ENCODE peak calls at places on chromosome 4, in nine cellular contexts. One of them, this sample, is unnamed.

GRCh38 chr4:72977936-72978485 is 91.5 kb downstream of the COX18 start:
- DNase-seq in Calu3: no peak
- DNase-seq in T follicular helper cell: no peak
- DNase-seq in right lobe of liver: no peak
- DNase-seq in activated CD8-positive, alpha-beta memory T cell treated with anti-CD3 and anti-CD28 coated beads for 24 hours: no peak
- DNase-seq in renal cortical epithelial cell: peak
- DNase-seq in Caco-2: no peak
- DNase-seq in activated CD4-positive, alpha-beta T cell treated with anti-CD3 and anti-CD28 coated beads, Interleukin-2, amount 10 ng/mL, durations not matched to agents 7 days and 5 days: no peak
- DNase-seq in stimulated activated CD4-positive, alpha-beta T cell treated with anti-CD3 and anti-CD28 coated beads, Interleukin-1b, Interleukin-23, amount 100 ng/mL, for 24 hours: no peak
- DNase-seq in this sample: no peak

GRCh38 chr4:169305651-169306050 is 34.9 kb upstream of the SH3RF1 start:
- DNase-seq in activated CD4-positive, alpha-beta T cell treated with anti-CD3 and anti-CD28 coated beads, Interleukin-2, amount 10 ng/mL, durations not matched to agents 7 days and 5 days: no peak
- DNase-seq in T follicular helper cell: no peak
- DNase-seq in Caco-2: no peak
- DNase-seq in stimulated activated CD4-positive, alpha-beta T cell treated with anti-CD3 and anti-CD28 coated beads, Interleukin-1b, Interleukin-23, amount 100 ng/mL, for 24 hours: no peak
- DNase-seq in activated CD8-positive, alpha-beta memory T cell treated with anti-CD3 and anti-CD28 coated beads for 24 hours: no peak
- DNase-seq in renal cortical epithelial cell: peak
- DNase-seq in right lobe of liver: no peak
- DNase-seq in Calu3: no peak
- DNase-seq in this sample: no peak

GRCh38 chr4:99379571-99379970 is 27.0 kb upstream of the ADH1C start:
- DNase-seq in right lobe of liver: no peak
- DNase-seq in stimulated activated CD4-positive, alpha-beta T cell treated with anti-CD3 and anti-CD28 coated beads, Interleukin-1b, Interleukin-23, amount 100 ng/mL, for 24 hours: no peak
- DNase-seq in Calu3: no peak
- DNase-seq in renal cortical epithelial cell: no peak
- DNase-seq in T follicular helper cell: no peak
- DNase-seq in activated CD4-positive, alpha-beta T cell treated with anti-CD3 and anti-CD28 coated beads, Interleukin-2, amount 10 ng/mL, durations not matched to agents 7 days and 5 days: no peak
- DNase-seq in activated CD8-positive, alpha-beta memory T cell treated with anti-CD3 and anti-CD28 coated beads for 24 hours: no peak
- DNase-seq in Caco-2: no peak
- DNase-seq in this sample: no peak

GRCh38 chr4:138259801-138260200 is 17.7 kb upstream of the SLC7A11 start:
- DNase-seq in Calu3: no peak
- DNase-seq in activated CD4-positive, alpha-beta T cell treated with anti-CD3 and anti-CD28 coated beads, Interleukin-2, amount 10 ng/mL, durations not matched to agents 7 days and 5 days: no peak
- DNase-seq in activated CD8-positive, alpha-beta memory T cell treated with anti-CD3 and anti-CD28 coated beads for 24 hours: no peak
- DNase-seq in right lobe of liver: no peak
- DNase-seq in Caco-2: no peak
- DNase-seq in stimulated activated CD4-positive, alpha-beta T cell treated with anti-CD3 and anti-CD28 coated beads, Interleukin-1b, Interleukin-23, amount 100 ng/mL, for 24 hours: no peak
- DNase-seq in T follicular helper cell: no peak
- DNase-seq in renal cortical epithelial cell: peak
- DNase-seq in this sample: no peak

GRCh38 chr4:113739197-113739596 is 22.3 kb downstream of the CAMK2D start:
- DNase-seq in activated CD8-positive, alpha-beta memory T cell treated with anti-CD3 and anti-CD28 coated beads for 24 hours: no peak
- DNase-seq in Caco-2: no peak
- DNase-seq in stimulated activated CD4-positive, alpha-beta T cell treated with anti-CD3 and anti-CD28 coated beads, Interleukin-1b, Interleukin-23, amount 100 ng/mL, for 24 hours: no peak
- DNase-seq in T follicular helper cell: no peak
- DNase-seq in activated CD4-positive, alpha-beta T cell treated with anti-CD3 and anti-CD28 coated beads, Interleukin-2, amount 10 ng/mL, durations not matched to agents 7 days and 5 days: no peak
- DNase-seq in renal cortical epithelial cell: no peak
- DNase-seq in Calu3: no peak
- DNase-seq in right lobe of liver: no peak
- DNase-seq in this sample: no peak

GRCh38 chr4:73452953-73453700 is 17.1 kb downstream of the AFP start:
- DNase-seq in activated CD4-positive, alpha-beta T cell treated with anti-CD3 and anti-CD28 coated beads, Interleukin-2, amount 10 ng/mL, durations not matched to agents 7 days and 5 days: no peak
- DNase-seq in right lobe of liver: no peak
- DNase-seq in Calu3: no peak
- DNase-seq in activated CD8-positive, alpha-beta memory T cell treated with anti-CD3 and anti-CD28 coated beads for 24 hours: no peak
- DNase-seq in Caco-2: peak
- DNase-seq in stimulated activated CD4-positive, alpha-beta T cell treated with anti-CD3 and anti-CD28 coated beads, Interleukin-1b, Interleukin-23, amount 100 ng/mL, for 24 hours: no peak
- DNase-seq in T follicular helper cell: no peak
- DNase-seq in renal cortical epithelial cell: peak
- DNase-seq in this sample: no peak

GRCh38 chr4:21697583-21697982 is 251.0 kb downstream of the KCNIP4 start:
- DNase-seq in Calu3: peak
- DNase-seq in renal cortical epithelial cell: peak
- DNase-seq in right lobe of liver: no peak
- DNase-seq in activated CD4-positive, alpha-beta T cell treated with anti-CD3 and anti-CD28 coated beads, Interleukin-2, amount 10 ng/mL, durations not matched to agents 7 days and 5 days: no peak
- DNase-seq in activated CD8-positive, alpha-beta memory T cell treated with anti-CD3 and anti-CD28 coated beads for 24 hours: no peak
- DNase-seq in Caco-2: peak
- DNase-seq in stimulated activated CD4-positive, alpha-beta T cell treated with anti-CD3 and anti-CD28 coated beads, Interleukin-1b, Interleukin-23, amount 100 ng/mL, for 24 hours: no peak
- DNase-seq in T follicular helper cell: no peak
- DNase-seq in this sample: no peak

GRCh38 chr4:5888706-5889696 is 3.9 kb downstream of the CRMP1 start:
- DNase-seq in right lobe of liver: no peak
- DNase-seq in Calu3: no peak
- DNase-seq in T follicular helper cell: no peak
- DNase-seq in stimulated activated CD4-positive, alpha-beta T cell treated with anti-CD3 and anti-CD28 coated beads, Interleukin-1b, Interleukin-23, amount 100 ng/mL, for 24 hours: no peak
- DNase-seq in activated CD8-positive, alpha-beta memory T cell treated with anti-CD3 and anti-CD28 coated beads for 24 hours: no peak
- DNase-seq in activated CD4-positive, alpha-beta T cell treated with anti-CD3 and anti-CD28 coated beads, Interleukin-2, amount 10 ng/mL, durations not matched to agents 7 days and 5 days: no peak
- DNase-seq in renal cortical epithelial cell: no peak
- DNase-seq in Caco-2: no peak
- DNase-seq in this sample: no peak

GRCh38 chr4:140266958-140267568 is 106.4 kb upstream of the SCOC start:
- DNase-seq in Calu3: no peak
- DNase-seq in right lobe of liver: no peak
- DNase-seq in activated CD4-positive, alpha-beta T cell treated with anti-CD3 and anti-CD28 coated beads, Interleukin-2, amount 10 ng/mL, durations not matched to agents 7 days and 5 days: no peak
- DNase-seq in stimulated activated CD4-positive, alpha-beta T cell treated with anti-CD3 and anti-CD28 coated beads, Interleukin-1b, Interleukin-23, amount 100 ng/mL, for 24 hours: no peak
- DNase-seq in activated CD8-positive, alpha-beta memory T cell treated with anti-CD3 and anti-CD28 coated beads for 24 hours: no peak
- DNase-seq in T follicular helper cell: no peak
- DNase-seq in renal cortical epithelial cell: no peak
- DNase-seq in Caco-2: no peak
- DNase-seq in this sample: no peak

GRCh38 chr4:172952052-172952451 is 216.6 kb upstream of the GALNT7 start:
- DNase-seq in Calu3: no peak
- DNase-seq in renal cortical epithelial cell: no peak
- DNase-seq in right lobe of liver: no peak
- DNase-seq in activated CD8-positive, alpha-beta memory T cell treated with anti-CD3 and anti-CD28 coated beads for 24 hours: no peak
- DNase-seq in T follicular helper cell: no peak
- DNase-seq in Caco-2: no peak
- DNase-seq in stimulated activated CD4-positive, alpha-beta T cell treated with anti-CD3 and anti-CD28 coated beads, Interleukin-1b, Interleukin-23, amount 100 ng/mL, for 24 hours: no peak
- DNase-seq in activated CD4-positive, alpha-beta T cell treated with anti-CD3 and anti-CD28 coated beads, Interleukin-2, amount 10 ng/mL, durations not matched to agents 7 days and 5 days: no peak
- DNase-seq in this sample: no peak

GRCh38 chr4:2914220-2915126 is 48.7 kb downstream of the NOP14 start:
- DNase-seq in Calu3: no peak
- DNase-seq in activated CD4-positive, alpha-beta T cell treated with anti-CD3 and anti-CD28 coated beads, Interleukin-2, amount 10 ng/mL, durations not matched to agents 7 days and 5 days: no peak
- DNase-seq in activated CD8-positive, alpha-beta memory T cell treated with anti-CD3 and anti-CD28 coated beads for 24 hours: no peak
- DNase-seq in stimulated activated CD4-positive, alpha-beta T cell treated with anti-CD3 and anti-CD28 coated beads, Interleukin-1b, Interleukin-23, amount 100 ng/mL, for 24 hours: no peak
- DNase-seq in renal cortical epithelial cell: no peak
- DNase-seq in T follicular helper cell: no peak
- DNase-seq in right lobe of liver: peak
- DNase-seq in Caco-2: no peak
- DNase-seq in this sample: no peak

GRCh38 chr4:90112715-90113114 is 14.5 kb upstream of the CCSER1 start:
- DNase-seq in Caco-2: no peak
- DNase-seq in activated CD8-positive, alpha-beta memory T cell treated with anti-CD3 and anti-CD28 coated beads for 24 hours: no peak
- DNase-seq in stimulated activated CD4-positive, alpha-beta T cell treated with anti-CD3 and anti-CD28 coated beads, Interleukin-1b, Interleukin-23, amount 100 ng/mL, for 24 hours: no peak
- DNase-seq in activated CD4-positive, alpha-beta T cell treated with anti-CD3 and anti-CD28 coated beads, Interleukin-2, amount 10 ng/mL, durations not matched to agents 7 days and 5 days: no peak
- DNase-seq in T follicular helper cell: no peak
- DNase-seq in renal cortical epithelial cell: peak
- DNase-seq in right lobe of liver: no peak
- DNase-seq in Calu3: no peak
- DNase-seq in this sample: no peak

GRCh38 chr4:26907731-26908599 is 47.3 kb downstream of the STIM2 start:
- DNase-seq in Caco-2: no peak
- DNase-seq in activated CD8-positive, alpha-beta memory T cell treated with anti-CD3 and anti-CD28 coated beads for 24 hours: no peak
- DNase-seq in activated CD4-positive, alpha-beta T cell treated with anti-CD3 and anti-CD28 coated beads, Interleukin-2, amount 10 ng/mL, durations not matched to agents 7 days and 5 days: no peak
- DNase-seq in right lobe of liver: no peak
- DNase-seq in T follicular helper cell: no peak
- DNase-seq in renal cortical epithelial cell: no peak
- DNase-seq in stimulated activated CD4-positive, alpha-beta T cell treated with anti-CD3 and anti-CD28 coated beads, Interleukin-1b, Interleukin-23, amount 100 ng/mL, for 24 hours: no peak
- DNase-seq in Calu3: no peak
- DNase-seq in this sample: no peak

GRCh38 chr4:37767546-37767945 is 58.9 kb upstream of the PGM2 start:
- DNase-seq in Caco-2: no peak
- DNase-seq in T follicular helper cell: no peak
- DNase-seq in activated CD4-positive, alpha-beta T cell treated with anti-CD3 and anti-CD28 coated beads, Interleukin-2, amount 10 ng/mL, durations not matched to agents 7 days and 5 days: no peak
- DNase-seq in stimulated activated CD4-positive, alpha-beta T cell treated with anti-CD3 and anti-CD28 coated beads, Interleukin-1b, Interleukin-23, amount 100 ng/mL, for 24 hours: no peak
- DNase-seq in Calu3: peak
- DNase-seq in right lobe of liver: peak
- DNase-seq in renal cortical epithelial cell: peak
- DNase-seq in activated CD8-positive, alpha-beta memory T cell treated with anti-CD3 and anti-CD28 coated beads for 24 hours: no peak
- DNase-seq in this sample: peak

GRCh38 chr4:185700048-185700447 is 111.9 kb downstream of the SORBS2 start:
- DNase-seq in Calu3: no peak
- DNase-seq in activated CD8-positive, alpha-beta memory T cell treated with anti-CD3 and anti-CD28 coated beads for 24 hours: no peak
- DNase-seq in right lobe of liver: no peak
- DNase-seq in activated CD4-positive, alpha-beta T cell treated with anti-CD3 and anti-CD28 coated beads, Interleukin-2, amount 10 ng/mL, durations not matched to agents 7 days and 5 days: no peak
- DNase-seq in stimulated activated CD4-positive, alpha-beta T cell treated with anti-CD3 and anti-CD28 coated beads, Interleukin-1b, Interleukin-23, amount 100 ng/mL, for 24 hours: no peak
- DNase-seq in Caco-2: no peak
- DNase-seq in renal cortical epithelial cell: peak
- DNase-seq in T follicular helper cell: no peak
- DNase-seq in this sample: no peak

GRCh38 chr4:19657856-19658255 is 593.8 kb upstream of the SLIT2 start:
- DNase-seq in Caco-2: no peak
- DNase-seq in right lobe of liver: no peak
- DNase-seq in renal cortical epithelial cell: no peak
- DNase-seq in T follicular helper cell: no peak
- DNase-seq in Calu3: no peak
- DNase-seq in stimulated activated CD4-positive, alpha-beta T cell treated with anti-CD3 and anti-CD28 coated beads, Interleukin-1b, Interleukin-23, amount 100 ng/mL, for 24 hours: no peak
- DNase-seq in activated CD4-positive, alpha-beta T cell treated with anti-CD3 and anti-CD28 coated beads, Interleukin-2, amount 10 ng/mL, durations not matched to agents 7 days and 5 days: no peak
- DNase-seq in activated CD8-positive, alpha-beta memory T cell treated with anti-CD3 and anti-CD28 coated beads for 24 hours: no peak
- DNase-seq in this sample: no peak

GRCh38 chr4:108861339-108861738 is 98.5 kb upstream of the ETNPPL start:
- DNase-seq in activated CD8-positive, alpha-beta memory T cell treated with anti-CD3 and anti-CD28 coated beads for 24 hours: no peak
- DNase-seq in stimulated activated CD4-positive, alpha-beta T cell treated with anti-CD3 and anti-CD28 coated beads, Interleukin-1b, Interleukin-23, amount 100 ng/mL, for 24 hours: no peak
- DNase-seq in renal cortical epithelial cell: peak
- DNase-seq in T follicular helper cell: no peak
- DNase-seq in Calu3: peak
- DNase-seq in right lobe of liver: peak
- DNase-seq in Caco-2: peak
- DNase-seq in activated CD4-positive, alpha-beta T cell treated with anti-CD3 and anti-CD28 coated beads, Interleukin-2, amount 10 ng/mL, durations not matched to agents 7 days and 5 days: peak
- DNase-seq in this sample: peak

GRCh38 chr4:3322059-3322550 is 29.3 kb downstream of the RGS12 start:
- DNase-seq in T follicular helper cell: no peak
- DNase-seq in activated CD8-positive, alpha-beta memory T cell treated with anti-CD3 and anti-CD28 coated beads for 24 hours: no peak
- DNase-seq in renal cortical epithelial cell: peak
- DNase-seq in Caco-2: no peak
- DNase-seq in stimulated activated CD4-positive, alpha-beta T cell treated with anti-CD3 and anti-CD28 coated beads, Interleukin-1b, Interleukin-23, amount 100 ng/mL, for 24 hours: no peak
- DNase-seq in Calu3: no peak
- DNase-seq in activated CD4-positive, alpha-beta T cell treated with anti-CD3 and anti-CD28 coated beads, Interleukin-2, amount 10 ng/mL, durations not matched to agents 7 days and 5 days: no peak
- DNase-seq in right lobe of liver: no peak
- DNase-seq in this sample: no peak

GRCh38 chr4:121392426-121393086 is 11.7 kb upstream of the QRFPR start:
- DNase-seq in stimulated activated CD4-positive, alpha-beta T cell treated with anti-CD3 and anti-CD28 coated beads, Interleukin-1b, Interleukin-23, amount 100 ng/mL, for 24 hours: no peak
- DNase-seq in Calu3: no peak
- DNase-seq in right lobe of liver: no peak
- DNase-seq in T follicular helper cell: no peak
- DNase-seq in activated CD4-positive, alpha-beta T cell treated with anti-CD3 and anti-CD28 coated beads, Interleukin-2, amount 10 ng/mL, durations not matched to agents 7 days and 5 days: no peak
- DNase-seq in renal cortical epithelial cell: no peak
- DNase-seq in activated CD8-positive, alpha-beta memory T cell treated with anti-CD3 and anti-CD28 coated beads for 24 hours: no peak
- DNase-seq in Caco-2: no peak
- DNase-seq in this sample: no peak

GRCh38 chr4:80465238-80465637 is 129.7 kb downstream of the CFAP299 start:
- DNase-seq in Calu3: no peak
- DNase-seq in activated CD8-positive, alpha-beta memory T cell treated with anti-CD3 and anti-CD28 coated beads for 24 hours: no peak
- DNase-seq in Caco-2: no peak
- DNase-seq in stimulated activated CD4-positive, alpha-beta T cell treated with anti-CD3 and anti-CD28 coated beads, Interleukin-1b, Interleukin-23, amount 100 ng/mL, for 24 hours: no peak
- DNase-seq in activated CD4-positive, alpha-beta T cell treated with anti-CD3 and anti-CD28 coated beads, Interleukin-2, amount 10 ng/mL, durations not matched to agents 7 days and 5 days: no peak
- DNase-seq in T follicular helper cell: no peak
- DNase-seq in renal cortical epithelial cell: no peak
- DNase-seq in right lobe of liver: no peak
- DNase-seq in this sample: no peak

GRCh38 chr4:168109527-168109926 is 17.2 kb downstream of the ANXA10 start:
- DNase-seq in renal cortical epithelial cell: no peak
- DNase-seq in Calu3: no peak
- DNase-seq in stimulated activated CD4-positive, alpha-beta T cell treated with anti-CD3 and anti-CD28 coated beads, Interleukin-1b, Interleukin-23, amount 100 ng/mL, for 24 hours: no peak
- DNase-seq in T follicular helper cell: no peak
- DNase-seq in activated CD4-positive, alpha-beta T cell treated with anti-CD3 and anti-CD28 coated beads, Interleukin-2, amount 10 ng/mL, durations not matched to agents 7 days and 5 days: no peak
- DNase-seq in Caco-2: no peak
- DNase-seq in activated CD8-positive, alpha-beta memory T cell treated with anti-CD3 and anti-CD28 coated beads for 24 hours: no peak
- DNase-seq in right lobe of liver: no peak
- DNase-seq in this sample: no peak

GRCh38 chr4:42366959-42367358 is 30.3 kb upstream of the SHISA3 start:
- DNase-seq in T follicular helper cell: no peak
- DNase-seq in activated CD4-positive, alpha-beta T cell treated with anti-CD3 and anti-CD28 coated beads, Interleukin-2, amount 10 ng/mL, durations not matched to agents 7 days and 5 days: no peak
- DNase-seq in renal cortical epithelial cell: no peak
- DNase-seq in Calu3: no peak
- DNase-seq in stimulated activated CD4-positive, alpha-beta T cell treated with anti-CD3 and anti-CD28 coated beads, Interleukin-1b, Interleukin-23, amount 100 ng/mL, for 24 hours: no peak
- DNase-seq in right lobe of liver: no peak
- DNase-seq in Caco-2: no peak
- DNase-seq in activated CD8-positive, alpha-beta memory T cell treated with anti-CD3 and anti-CD28 coated beads for 24 hours: no peak
- DNase-seq in this sample: no peak

GRCh38 chr4:60683357-60683756 is 516.8 kb upstream of the ADGRL3 start:
- DNase-seq in Calu3: no peak
- DNase-seq in Caco-2: no peak
- DNase-seq in activated CD8-positive, alpha-beta memory T cell treated with anti-CD3 and anti-CD28 coated beads for 24 hours: no peak
- DNase-seq in stimulated activated CD4-positive, alpha-beta T cell treated with anti-CD3 and anti-CD28 coated beads, Interleukin-1b, Interleukin-23, amount 100 ng/mL, for 24 hours: no peak
- DNase-seq in T follicular helper cell: no peak
- DNase-seq in renal cortical epithelial cell: no peak
- DNase-seq in activated CD4-positive, alpha-beta T cell treated with anti-CD3 and anti-CD28 coated beads, Interleukin-2, amount 10 ng/mL, durations not matched to agents 7 days and 5 days: no peak
- DNase-seq in right lobe of liver: no peak
- DNase-seq in this sample: no peak

GRCh38 chr4:124409044-124409443 is 303.5 kb downstream of the ANKRD50 start:
- DNase-seq in activated CD4-positive, alpha-beta T cell treated with anti-CD3 and anti-CD28 coated beads, Interleukin-2, amount 10 ng/mL, durations not matched to agents 7 days and 5 days: no peak
- DNase-seq in Calu3: no peak
- DNase-seq in stimulated activated CD4-positive, alpha-beta T cell treated with anti-CD3 and anti-CD28 coated beads, Interleukin-1b, Interleukin-23, amount 100 ng/mL, for 24 hours: no peak
- DNase-seq in renal cortical epithelial cell: peak
- DNase-seq in Caco-2: no peak
- DNase-seq in activated CD8-positive, alpha-beta memory T cell treated with anti-CD3 and anti-CD28 coated beads for 24 hours: no peak
- DNase-seq in T follicular helper cell: no peak
- DNase-seq in right lobe of liver: no peak
- DNase-seq in this sample: no peak

GRCh38 chr4:76214269-76214628 is 625 bp upstream of the SCARB2 start:
- DNase-seq in activated CD4-positive, alpha-beta T cell treated with anti-CD3 and anti-CD28 coated beads, Interleukin-2, amount 10 ng/mL, durations not matched to agents 7 days and 5 days: no peak
- DNase-seq in Caco-2: peak
- DNase-seq in stimulated activated CD4-positive, alpha-beta T cell treated with anti-CD3 and anti-CD28 coated beads, Interleukin-1b, Interleukin-23, amount 100 ng/mL, for 24 hours: no peak
- DNase-seq in T follicular helper cell: no peak
- DNase-seq in activated CD8-positive, alpha-beta memory T cell treated with anti-CD3 and anti-CD28 coated beads for 24 hours: no peak
- DNase-seq in Calu3: no peak
- DNase-seq in right lobe of liver: no peak
- DNase-seq in renal cortical epithelial cell: no peak
- DNase-seq in this sample: no peak

GRCh38 chr4:175424111-175424510 is 388.0 kb downstream of the GPM6A start:
- DNase-seq in Calu3: no peak
- DNase-seq in renal cortical epithelial cell: no peak
- DNase-seq in T follicular helper cell: no peak
- DNase-seq in stimulated activated CD4-positive, alpha-beta T cell treated with anti-CD3 and anti-CD28 coated beads, Interleukin-1b, Interleukin-23, amount 100 ng/mL, for 24 hours: no peak
- DNase-seq in activated CD8-positive, alpha-beta memory T cell treated with anti-CD3 and anti-CD28 coated beads for 24 hours: no peak
- DNase-seq in activated CD4-positive, alpha-beta T cell treated with anti-CD3 and anti-CD28 coated beads, Interleukin-2, amount 10 ng/mL, durations not matched to agents 7 days and 5 days: no peak
- DNase-seq in Caco-2: no peak
- DNase-seq in right lobe of liver: no peak
- DNase-seq in this sample: no peak

GRCh38 chr4:109499513-109499912 is 60.5 kb upstream of the MCUB start:
- DNase-seq in right lobe of liver: no peak
- DNase-seq in activated CD4-positive, alpha-beta T cell treated with anti-CD3 and anti-CD28 coated beads, Interleukin-2, amount 10 ng/mL, durations not matched to agents 7 days and 5 days: no peak
- DNase-seq in T follicular helper cell: no peak
- DNase-seq in renal cortical epithelial cell: no peak
- DNase-seq in Calu3: no peak
- DNase-seq in stimulated activated CD4-positive, alpha-beta T cell treated with anti-CD3 and anti-CD28 coated beads, Interleukin-1b, Interleukin-23, amount 100 ng/mL, for 24 hours: no peak
- DNase-seq in Caco-2: no peak
- DNase-seq in activated CD8-positive, alpha-beta memory T cell treated with anti-CD3 and anti-CD28 coated beads for 24 hours: no peak
- DNase-seq in this sample: no peak

GRCh38 chr4:8683462-8683861 is 90.9 kb downstream of the CPZ start:
- DNase-seq in stimulated activated CD4-positive, alpha-beta T cell treated with anti-CD3 and anti-CD28 coated beads, Interleukin-1b, Interleukin-23, amount 100 ng/mL, for 24 hours: no peak
- DNase-seq in T follicular helper cell: no peak
- DNase-seq in right lobe of liver: no peak
- DNase-seq in activated CD8-positive, alpha-beta memory T cell treated with anti-CD3 and anti-CD28 coated beads for 24 hours: no peak
- DNase-seq in Calu3: no peak
- DNase-seq in activated CD4-positive, alpha-beta T cell treated with anti-CD3 and anti-CD28 coated beads, Interleukin-2, amount 10 ng/mL, durations not matched to agents 7 days and 5 days: no peak
- DNase-seq in Caco-2: no peak
- DNase-seq in renal cortical epithelial cell: no peak
- DNase-seq in this sample: no peak

GRCh38 chr4:116015062-116015461 is 901.6 kb upstream of the NDST4 start:
- DNase-seq in Calu3: peak
- DNase-seq in T follicular helper cell: no peak
- DNase-seq in activated CD4-positive, alpha-beta T cell treated with anti-CD3 and anti-CD28 coated beads, Interleukin-2, amount 10 ng/mL, durations not matched to agents 7 days and 5 days: no peak
- DNase-seq in stimulated activated CD4-positive, alpha-beta T cell treated with anti-CD3 and anti-CD28 coated beads, Interleukin-1b, Interleukin-23, amount 100 ng/mL, for 24 hours: no peak
- DNase-seq in renal cortical epithelial cell: no peak
- DNase-seq in activated CD8-positive, alpha-beta memory T cell treated with anti-CD3 and anti-CD28 coated beads for 24 hours: no peak
- DNase-seq in right lobe of liver: no peak
- DNase-seq in Caco-2: no peak
- DNase-seq in this sample: no peak

GRCh38 chr4:48403358-48403757 is 62.0 kb downstream of the SLAIN2 start:
- DNase-seq in Caco-2: no peak
- DNase-seq in stimulated activated CD4-positive, alpha-beta T cell treated with anti-CD3 and anti-CD28 coated beads, Interleukin-1b, Interleukin-23, amount 100 ng/mL, for 24 hours: no peak
- DNase-seq in T follicular helper cell: no peak
- DNase-seq in right lobe of liver: no peak
- DNase-seq in activated CD8-positive, alpha-beta memory T cell treated with anti-CD3 and anti-CD28 coated beads for 24 hours: no peak
- DNase-seq in renal cortical epithelial cell: no peak
- DNase-seq in Calu3: no peak
- DNase-seq in activated CD4-positive, alpha-beta T cell treated with anti-CD3 and anti-CD28 coated beads, Interleukin-2, amount 10 ng/mL, durations not matched to agents 7 days and 5 days: no peak
- DNase-seq in this sample: no peak

GRCh38 chr4:80362578-80363181 is 27.1 kb downstream of the CFAP299 start:
- DNase-seq in Caco-2: peak
- DNase-seq in activated CD8-positive, alpha-beta memory T cell treated with anti-CD3 and anti-CD28 coated beads for 24 hours: no peak
- DNase-seq in right lobe of liver: no peak
- DNase-seq in Calu3: peak
- DNase-seq in T follicular helper cell: peak
- DNase-seq in activated CD4-positive, alpha-beta T cell treated with anti-CD3 and anti-CD28 coated beads, Interleukin-2, amount 10 ng/mL, durations not matched to agents 7 days and 5 days: peak
- DNase-seq in stimulated activated CD4-positive, alpha-beta T cell treated with anti-CD3 and anti-CD28 coated beads, Interleukin-1b, Interleukin-23, amount 100 ng/mL, for 24 hours: no peak
- DNase-seq in renal cortical epithelial cell: peak
- DNase-seq in this sample: peak